ENCODE peak calls at places on chromosomes 13 and 19, in five cellular contexts. U is foreskin keratinocyte; M is endodermal cell; L is stimulated activated CD8-positive, alpha-beta memory T cell treated with anti-CD3 and anti-CD28 coated beads, Interleukin-4, amount 100 ng/mL, for 24 hours; N is activated CD4-positive, alpha-beta T cell treated with anti-CD3 and anti-CD28 coated beads, Interleukin-2, amount 50 U/mL, for 48 hours. G is an unnamed sample.

GRCh38 chr19:48571378-48572162 is 19.6 kb downstream of the SULT2B1 start:
- DNase-seq in N (no peak), L (no peak), M (no peak), U (no peak), G (no peak)

GRCh38 chr19:3984584-3984907 is 717 bp downstream of the EEF2 start:
- DNase-seq in L (no peak), M (peak), N (no peak), U (no peak), G (peak)

GRCh38 chr13:70844391-70845108 is 736.3 kb upstream of the KLHL1 start:
- DNase-seq in L (no peak), N (no peak), U (no peak), M (no peak), G (no peak)

GRCh38 chr13:21537105-21537504 is 66.9 kb downstream of the MICU2 start:
- DNase-seq in U (no peak), M (no peak), N (no peak), L (no peak), G (no peak)

GRCh38 chr13:59774511-59774911 is 389.2 kb downstream of the DIAPH3 start:
- DNase-seq in N (no peak), U (peak), L (no peak), M (no peak), G (no peak)

GRCh38 chr19:5048727-5049553 is 80.0 kb downstream of the KDM4B start:
- DNase-seq in L (no peak), U (no peak), N (no peak), M (no peak), G (no peak)

GRCh38 chr13:44388427-44388826 is 14.8 kb downstream of the SERP2 start:
- DNase-seq in M (peak), L (no peak), U (no peak), N (no peak), G (no peak)

GRCh38 chr13:65656740-65657329 is 1573.3 kb downstream of the PCDH9 start:
- DNase-seq in N (no peak), M (no peak), U (no peak), L (no peak), G (no peak)

GRCh38 chr13:29567411-29567810 is 28.1 kb downstream of the SLC7A1 start:
- DNase-seq in U (peak), N (no peak), M (peak), L (no peak), G (no peak)

GRCh38 chr19:46840157-46840942 is 10.3 kb downstream of the AP2S1 start:
- DNase-seq in U (no peak), M (peak), N (peak), L (no peak), G (peak)

GRCh38 chr19:14136509-14137281 is at the start of gene ASF1B:
- DNase-seq in M (peak), N (peak), L (peak), U (peak), G (peak)

GRCh38 chr13:60629158-60629557 is 232.1 kb downstream of the TDRD3 start:
- DNase-seq in L (no peak), U (no peak), N (no peak), M (no peak), G (no peak)

GRCh38 chr13:95677564-95678386 is 836 bp downstream of the DNAJC3 start:
- DNase-seq in U (peak), N (no peak), M (no peak), L (peak), G (no peak)

GRCh38 chr19:16587031-16588023 is 15.1 kb upstream of the SLC35E1 start:
- DNase-seq in M (peak), L (peak), N (peak), U (peak), G (no peak)

GRCh38 chr19:6059996-6060599 is 50.2 kb downstream of the RFX2 start:
- DNase-seq in L (no peak), N (no peak), M (no peak), U (no peak), G (no peak)

GRCh38 chr13:74135306-74136088 is 1.3 kb upstream of the KLF12 start:
- DNase-seq in N (peak), L (peak), M (peak), U (peak), G (peak)

GRCh38 chr19:30856786-30857185 is 484.6 kb downstream of the ZNF536 start:
- DNase-seq in L (no peak), N (no peak), M (no peak), U (no peak), G (no peak)

GRCh38 chr13:67299072-67299635 is 69.0 kb upstream of the PCDH9 start:
- DNase-seq in L (no peak), U (peak), M (no peak), N (no peak), G (no peak)

GRCh38 chr13:77267362-77267761 is 59.5 kb downstream of the MYCBP2 start:
- DNase-seq in L (no peak), U (no peak), N (no peak), M (no peak), G (no peak)